ENCODE peak calls at places on chromosomes 13 and 19, in four cellular contexts. One of them, this sample, is unnamed.

GRCh38 chr19:7294571-7295212 is 478 bp upstream of the INSR start:
- DNase-seq in K562: peak; percentile 24
- DNase-seq in HepG2: peak; percentile 65
- DNase-seq in H1: peak; percentile 66
- DNase-seq in this sample: peak; percentile 53

GRCh38 chr13:27621116-27621365 is 651 bp upstream of the POLR1D start:
- DNase-seq in HepG2: no peak
- DNase-seq in H1: no peak
- DNase-seq in K562: no peak
- DNase-seq in this sample: no peak

GRCh38 chr13:83485101-83485500 is 397.2 kb downstream of the SLITRK1 start:
- DNase-seq in K562: no peak
- DNase-seq in H1: no peak
- DNase-seq in HepG2: no peak
- DNase-seq in this sample: no peak

GRCh38 chr19:4367781-4368127 is 24.4 kb downstream of the MPND start:
- DNase-seq in H1: peak; percentile 38
- DNase-seq in K562: no peak
- DNase-seq in HepG2: no peak
- DNase-seq in this sample: no peak

GRCh38 chr13:48626077-48626449 is 27.7 kb upstream of the CYSLTR2 start:
- DNase-seq in K562: no peak
- DNase-seq in H1: no peak
- DNase-seq in HepG2: peak; percentile 91
- DNase-seq in this sample: no peak

GRCh38 chr13:114108141-114108761 is 24.2 kb downstream of the RASA3 start:
- DNase-seq in H1: no peak
- DNase-seq in HepG2: no peak
- DNase-seq in K562: no peak
- DNase-seq in this sample: peak; percentile 7

GRCh38 chr19:49104229-49104864 is 9.8 kb upstream of the LIN7B start:
- DNase-seq in H1: no peak
- DNase-seq in HepG2: no peak
- DNase-seq in K562: no peak
- DNase-seq in this sample: no peak

GRCh38 chr19:480016-480855 is 16.1 kb upstream of the MADCAM1 start:
- DNase-seq in H1: peak; percentile 86
- DNase-seq in HepG2: peak; percentile 63
- DNase-seq in K562: peak; percentile 77
- DNase-seq in this sample: peak; percentile 81

GRCh38 chr13:24270639-24271131 is 38.7 kb upstream of the C1QTNF9 start:
- DNase-seq in H1: no peak
- DNase-seq in HepG2: peak; percentile 47
- DNase-seq in K562: no peak
- DNase-seq in this sample: no peak

GRCh38 chr19:9995079-9995478 is 15.2 kb downstream of the COL5A3 start:
- DNase-seq in HepG2: no peak
- DNase-seq in H1: no peak
- DNase-seq in K562: no peak
- DNase-seq in this sample: no peak

GRCh38 chr19:47190167-47190727 is 40.8 kb downstream of the BBC3 start:
- DNase-seq in K562: no peak
- DNase-seq in H1: no peak
- DNase-seq in HepG2: peak; percentile 96
- DNase-seq in this sample: no peak

GRCh38 chr19:19083413-19084178 is 19.8 kb downstream of the SLC25A42 start:
- DNase-seq in H1: no peak
- DNase-seq in K562: no peak
- DNase-seq in HepG2: no peak
- DNase-seq in this sample: no peak

GRCh38 chr13:73355134-73355533 is 296.3 kb downstream of the KLF5 start:
- DNase-seq in K562: no peak
- DNase-seq in H1: no peak
- DNase-seq in HepG2: no peak
- DNase-seq in this sample: no peak

GRCh38 chr13:26022538-26023292 is 29.1 kb downstream of the SHISA2 start:
- DNase-seq in HepG2: no peak
- DNase-seq in H1: peak; percentile 39
- DNase-seq in K562: no peak
- DNase-seq in this sample: no peak

GRCh38 chr19:16076958-16077611 is 790 bp downstream of the TPM4 start:
- DNase-seq in H1: peak; percentile 65
- DNase-seq in HepG2: no peak
- DNase-seq in K562: peak; percentile 33
- DNase-seq in this sample: peak; percentile 68

GRCh38 chr13:74278901-74279300 is 144.7 kb upstream of the KLF12 start:
- DNase-seq in K562: no peak
- DNase-seq in H1: no peak
- DNase-seq in HepG2: no peak
- DNase-seq in this sample: no peak

GRCh38 chr19:4369109-4369887 is 25.9 kb downstream of the MPND start:
- DNase-seq in HepG2: no peak
- DNase-seq in H1: peak; percentile 55
- DNase-seq in K562: no peak
- DNase-seq in this sample: no peak

GRCh38 chr19:36215276-36216171 is 618 bp downstream of the ZNF146 start:
- DNase-seq in H1: no peak
- DNase-seq in HepG2: no peak
- DNase-seq in K562: peak; percentile 30
- DNase-seq in this sample: no peak

GRCh38 chr13:93771782-93772181 is 545.2 kb downstream of the GPC6 start:
- DNase-seq in HepG2: no peak
- DNase-seq in H1: no peak
- DNase-seq in K562: no peak
- DNase-seq in this sample: no peak

GRCh38 chr19:4722671-4723464 is 774 bp downstream of the DPP9 start:
- DNase-seq in HepG2: no peak
- DNase-seq in K562: no peak
- DNase-seq in H1: no peak
- DNase-seq in this sample: no peak

GRCh38 chr13:36353001-36353400 is 6.8 kb upstream of the SPART start:
- DNase-seq in K562: no peak
- DNase-seq in HepG2: no peak
- DNase-seq in H1: no peak
- DNase-seq in this sample: no peak

GRCh38 chr19:57357406-57357805 is 5.9 kb upstream of the TRAPPC2B start:
- DNase-seq in K562: no peak
- DNase-seq in HepG2: no peak
- DNase-seq in H1: no peak
- DNase-seq in this sample: no peak

GRCh38 chr13:21208755-21209154 is 32.3 kb downstream of the MRPL57 start:
- DNase-seq in HepG2: no peak
- DNase-seq in K562: no peak
- DNase-seq in H1: no peak
- DNase-seq in this sample: no peak

GRCh38 chr19:33845498-33845897 is 48.8 kb downstream of the KCTD15 start:
- DNase-seq in H1: no peak
- DNase-seq in K562: no peak
- DNase-seq in HepG2: no peak
- DNase-seq in this sample: no peak

GRCh38 chr19:45973564-45974338 is at the start of gene NOVA2:
- DNase-seq in K562: peak; percentile 96
- DNase-seq in HepG2: no peak
- DNase-seq in H1: peak; percentile 100
- DNase-seq in this sample: peak; percentile 99

GRCh38 chr13:19818223-19818842 is 35.6 kb upstream of the PSPC1 start:
- DNase-seq in H1: peak; percentile 97
- DNase-seq in K562: peak; percentile 28
- DNase-seq in HepG2: peak; percentile 4
- DNase-seq in this sample: peak; percentile 95

GRCh38 chr19:11422163-11423068 is 3.3 kb upstream of the RGL3 start:
- DNase-seq in H1: peak; percentile 99
- DNase-seq in K562: peak; percentile 63
- DNase-seq in HepG2: no peak
- DNase-seq in this sample: peak; percentile 99

GRCh38 chr13:99384468-99384867 is 77.3 kb upstream of the GPR183 start:
- DNase-seq in K562: no peak
- DNase-seq in HepG2: no peak
- DNase-seq in H1: peak; percentile 30
- DNase-seq in this sample: no peak

GRCh38 chr13:101416181-101417042 is at the start of gene NALCN:
- DNase-seq in K562: no peak
- DNase-seq in H1: peak; percentile 68
- DNase-seq in HepG2: no peak
- DNase-seq in this sample: peak; percentile 34

GRCh38 chr19:46616631-46617322 is 8.1 kb downstream of the PTGIR start:
- DNase-seq in K562: peak; percentile 79
- DNase-seq in H1: peak; percentile 79
- DNase-seq in HepG2: peak; percentile 50
- DNase-seq in this sample: peak; percentile 82

GRCh38 chr13:105016266-105016665 is 1519.2 kb downstream of the EFNB2 start:
- DNase-seq in K562: no peak
- DNase-seq in H1: no peak
- DNase-seq in HepG2: no peak
- DNase-seq in this sample: no peak

GRCh38 chr19:3125900-3126524 is 9.8 kb upstream of the GNA15 start:
- DNase-seq in HepG2: peak; percentile 43
- DNase-seq in K562: peak; percentile 75
- DNase-seq in H1: peak; percentile 87
- DNase-seq in this sample: peak; percentile 85

GRCh38 chr19:7293795-7294570 is at the start of gene INSR:
- DNase-seq in H1: peak; percentile 89
- DNase-seq in HepG2: peak; percentile 83
- DNase-seq in K562: peak; percentile 94
- DNase-seq in this sample: peak; percentile 85

GRCh38 chr13:77918391-77919261 is at the start of gene EDNRB:
- DNase-seq in H1: peak; percentile 77
- DNase-seq in HepG2: no peak
- DNase-seq in K562: no peak
- DNase-seq in this sample: peak; percentile 65

GRCh38 chr19:35168261-35168660 is 13.7 kb downstream of the FXYD5 start:
- DNase-seq in HepG2: no peak
- DNase-seq in K562: no peak
- DNase-seq in H1: no peak
- DNase-seq in this sample: no peak

GRCh38 chr19:16048583-16048982 is 27.7 kb upstream of the TPM4 start:
- DNase-seq in K562: no peak
- DNase-seq in HepG2: no peak
- DNase-seq in H1: no peak
- DNase-seq in this sample: no peak

GRCh38 chr13:92842145-92842544 is 384.5 kb upstream of the GPC6 start:
- DNase-seq in K562: no peak
- DNase-seq in HepG2: no peak
- DNase-seq in H1: no peak
- DNase-seq in this sample: no peak

GRCh38 chr19:8392017-8392591 is 1.9 kb downstream of the RAB11B start:
- DNase-seq in K562: no peak
- DNase-seq in HepG2: no peak
- DNase-seq in H1: no peak
- DNase-seq in this sample: no peak

GRCh38 chr13:98144501-98145350 is 1.8 kb downstream of the FARP1 start:
- DNase-seq in H1: no peak
- DNase-seq in K562: no peak
- DNase-seq in HepG2: peak; percentile 86
- DNase-seq in this sample: peak; percentile 52
- TF ChIP-seq ATF2 in H1: no peak
- TF ChIP-seq ATF2 in K562: no peak
- TF ChIP-seq ATF2 in HepG2: no peak
- TF ChIP-seq ATF2 in this sample: no peak

GRCh38 chr19:50312967-50313811 is 16.0 kb downstream of the KCNC3 start:
- DNase-seq in K562: no peak
- DNase-seq in HepG2: no peak
- DNase-seq in H1: no peak
- DNase-seq in this sample: no peak
- TF ChIP-seq JUN in K562: no peak
- TF ChIP-seq JUN in HepG2: no peak
- TF ChIP-seq JUN in H1: no peak
- TF ChIP-seq JUN in this sample: no peak

DNA sequence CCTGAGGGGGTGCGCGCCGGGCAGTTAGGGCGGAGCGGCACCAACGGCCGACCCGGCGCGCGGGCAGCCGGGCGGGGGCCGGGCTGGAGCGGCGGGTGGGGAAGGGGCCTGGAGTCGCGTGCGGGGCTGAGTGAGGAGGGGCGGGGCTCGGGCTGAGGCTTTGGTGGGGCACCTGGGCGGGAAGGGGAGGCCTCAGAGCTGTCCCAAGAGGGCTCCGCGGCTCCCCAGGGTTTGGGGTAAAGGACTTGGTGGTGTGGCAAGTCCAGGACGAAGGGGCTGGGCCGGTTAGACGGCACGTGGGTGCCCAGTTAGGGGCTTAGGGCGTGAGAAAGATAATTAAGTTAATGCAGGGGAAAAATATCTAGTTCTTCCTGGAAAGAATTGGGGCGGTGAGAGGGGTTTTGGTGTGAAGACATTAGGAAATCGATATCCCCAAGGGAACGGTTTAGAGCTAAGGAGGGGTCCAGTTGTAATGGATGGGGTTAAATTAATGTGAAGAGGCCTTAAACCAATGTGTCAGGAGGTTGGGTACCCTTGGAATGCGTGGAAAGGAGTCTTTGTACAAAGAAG is 494 bp downstream of the ZNF574 start:
- DNase-seq in K562: no peak
- DNase-seq in HepG2: no peak
- DNase-seq in H1: no peak
- DNase-seq in this sample: peak; percentile 65
- TF ChIP-seq ATF2 in K562: no peak
- TF ChIP-seq ATF2 in HepG2: no peak
- TF ChIP-seq ATF2 in H1: no peak
- TF ChIP-seq ATF2 in this sample: no peak

GRCh38 chr13:110944121-110944967 is 29.5 kb upstream of the ANKRD10 start:
- DNase-seq in K562: peak; percentile 61
- DNase-seq in HepG2: peak; percentile 52
- DNase-seq in H1: no peak
- DNase-seq in this sample: peak; percentile 33
- TF ChIP-seq JUN in K562: no peak
- TF ChIP-seq JUN in HepG2: no peak
- TF ChIP-seq JUN in H1: no peak
- TF ChIP-seq JUN in this sample: no peak

DNA sequence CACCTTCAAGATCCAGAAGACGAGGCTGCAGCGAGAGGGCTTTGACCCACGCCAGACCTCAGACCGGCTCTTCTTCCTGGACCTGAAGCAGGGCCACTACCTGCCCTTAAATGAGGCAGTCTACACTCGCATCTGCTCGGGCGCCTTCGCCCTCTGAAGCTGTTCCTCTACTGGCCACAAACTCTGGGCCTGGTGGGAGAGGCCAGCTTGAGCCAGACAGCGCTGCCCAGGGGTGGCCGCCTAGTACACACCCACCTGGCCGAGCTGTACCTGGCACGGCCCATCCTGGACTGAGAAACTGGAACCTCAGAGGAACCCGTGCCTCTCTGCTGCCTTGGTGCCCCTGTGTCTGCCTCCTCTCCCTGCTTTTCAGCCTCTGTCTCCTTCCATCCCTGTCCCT is 7.0 kb upstream of the PGLS start:
- DNase-seq in H1: no peak
- DNase-seq in K562: no peak
- DNase-seq in HepG2: no peak
- DNase-seq in this sample: no peak
- TF ChIP-seq ATF2 in H1: no peak
- TF ChIP-seq ATF2 in K562: no peak
- TF ChIP-seq ATF2 in HepG2: no peak
- TF ChIP-seq ATF2 in this sample: no peak

This sample was measured in WTC11.